ENCODE peak calls at places on chromosome 15, in six cellular contexts. One of them, this sample, is unnamed.

GRCh38 chr15:73969151-73969759 is 22.8 kb downstream of the STOML1 start:
- DNase-seq in heart right ventricle: no peak
- DNase-seq in NCI-H526: no peak
- DNase-seq in stomach: no peak
- DNase-seq in GM20000: no peak
- DNase-seq in left ventricle myocardium superior: no peak
- DNase-seq in this sample: peak

GRCh38 chr15:90994059-90994416 is 297 bp downstream of the PRC1 start:
- DNase-seq in left ventricle myocardium superior: peak
- DNase-seq in stomach: peak
- DNase-seq in NCI-H526: peak
- DNase-seq in heart right ventricle: peak
- DNase-seq in GM20000: peak
- DNase-seq in this sample: no peak

GRCh38 chr15:30984542-30984941 is 6.9 kb downstream of the MTMR10 start:
- DNase-seq in GM20000: no peak
- DNase-seq in left ventricle myocardium superior: no peak
- DNase-seq in NCI-H526: no peak
- DNase-seq in heart right ventricle: no peak
- DNase-seq in stomach: no peak
- DNase-seq in this sample: no peak

GRCh38 chr15:73794501-73795133 is 41.5 kb upstream of the INSYN1 start:
- DNase-seq in stomach: no peak
- DNase-seq in left ventricle myocardium superior: no peak
- DNase-seq in heart right ventricle: no peak
- DNase-seq in GM20000: no peak
- DNase-seq in NCI-H526: no peak
- DNase-seq in this sample: no peak

GRCh38 chr15:51861557-51862350 is 32.3 kb downstream of the TMOD3 start:
- DNase-seq in heart right ventricle: no peak
- DNase-seq in stomach: no peak
- DNase-seq in left ventricle myocardium superior: no peak
- DNase-seq in GM20000: no peak
- DNase-seq in NCI-H526: no peak
- DNase-seq in this sample: no peak

GRCh38 chr15:42007386-42007785 is 13.5 kb downstream of the PLA2G4E start:
- DNase-seq in GM20000: no peak
- DNase-seq in left ventricle myocardium superior: no peak
- DNase-seq in heart right ventricle: no peak
- DNase-seq in NCI-H526: no peak
- DNase-seq in stomach: no peak
- DNase-seq in this sample: no peak

GRCh38 chr15:98903377-98904018 is 104.1 kb downstream of the PGPEP1L start:
- DNase-seq in left ventricle myocardium superior: no peak
- DNase-seq in heart right ventricle: no peak
- DNase-seq in GM20000: no peak
- DNase-seq in NCI-H526: no peak
- DNase-seq in stomach: no peak
- DNase-seq in this sample: no peak

GRCh38 chr15:40398413-40398873 is 7.2 kb upstream of the IVD start:
- DNase-seq in heart right ventricle: no peak
- DNase-seq in left ventricle myocardium superior: no peak
- DNase-seq in stomach: no peak
- DNase-seq in GM20000: peak
- DNase-seq in NCI-H526: no peak
- DNase-seq in this sample: no peak

GRCh38 chr15:40937762-40938529 is 8.8 kb downstream of the DLL4 start:
- DNase-seq in left ventricle myocardium superior: peak
- DNase-seq in stomach: no peak
- DNase-seq in GM20000: no peak
- DNase-seq in NCI-H526: peak
- DNase-seq in heart right ventricle: no peak
- DNase-seq in this sample: no peak

GRCh38 chr15:96334017-96334704 is 3.7 kb downstream of the NR2F2 start:
- DNase-seq in stomach: no peak
- DNase-seq in left ventricle myocardium superior: peak
- DNase-seq in heart right ventricle: no peak
- DNase-seq in GM20000: peak
- DNase-seq in NCI-H526: no peak
- DNase-seq in this sample: peak

GRCh38 chr15:92272106-92272505 is 121.6 kb upstream of the ST8SIA2 start:
- DNase-seq in left ventricle myocardium superior: no peak
- DNase-seq in stomach: no peak
- DNase-seq in NCI-H526: no peak
- DNase-seq in heart right ventricle: no peak
- DNase-seq in GM20000: no peak
- DNase-seq in this sample: no peak